ENCODE peak calls at places on chromosomes 6 and 20, in four cellular contexts. D is PC-9, Y is neural progenitor cell, X is endothelial cell of umbilical vein. F is an unnamed sample. For H3K79me2, the result is how much of the 10 kb centered on the place peaks cover.

GRCh38 chr6:170445487-170445886 is 107.6 kb downstream of the PSMB1 start:
- DNase-seq in D (no peak), Y (no peak), X (no peak), F (no peak)

GRCh38 chr6:28988536-28989415 is 16.3 kb downstream of the ZNF311 start:
- DNase-seq in D (peak), Y (peak), X (peak), F (no peak)

GRCh38 chr6:110554441-110554840 is 78.0 kb upstream of the SLC22A16 start:
- DNase-seq in D (no peak), Y (no peak), X (no peak), F (no peak)

GRCh38 chr20:51335329-51335841 is 207.1 kb downstream of the NFATC2 start:
- DNase-seq in D (no peak), Y (no peak), X (no peak), F (no peak)

GRCh38 chr6:52417675-52418111 is 2.4 kb upstream of the EFHC1 start:
- DNase-seq in D (peak), Y (no peak), X (peak), F (no peak)

GRCh38 chr6:127146935-127147334 is 28.5 kb downstream of the RSPO3 start:
- DNase-seq in D (peak), Y (no peak), X (peak), F (no peak)

GRCh38 chr6:110826236-110827129 is 11.2 kb upstream of the CDK19 start:
- DNase-seq in D (peak), Y (no peak), X (no peak), F (no peak)

GRCh38 chr20:37598611-37599342 is 71.1 kb upstream of the BLCAP start:
- DNase-seq in D (no peak), Y (no peak), X (no peak), F (no peak)

GRCh38 chr6:93047033-93047432 is 372.3 kb downstream of the EPHA7 start:
- DNase-seq in D (no peak), Y (peak), X (no peak), F (no peak)

GRCh38 chr6:39876826-39877225 is 57.4 kb downstream of the MOCS1 start:
- DNase-seq in D (no peak), Y (no peak), X (no peak), F (no peak)

GRCh38 chr6:105492706-105493673 is 90.1 kb upstream of the PREP start:
- DNase-seq in D (no peak), Y (no peak), X (peak), F (no peak)

GRCh38 chr6:73823046-73823735 is 127.2 kb downstream of the CD109 start:
- DNase-seq in D (no peak), Y (no peak), X (no peak), F (no peak)

GRCh38 chr6:34514593-34515472 is 41.3 kb downstream of the SPDEF start:
- DNase-seq in D (no peak), Y (peak), X (no peak), F (no peak)

GRCh38 chr6:34061348-34061747 is 84.5 kb downstream of the GRM4 start:
- DNase-seq in D (no peak), Y (no peak), X (no peak), F (no peak)

GRCh38 chr20:62198496-62198895 is 15.7 kb downstream of the MTG2 start:
- DNase-seq in D (no peak), Y (no peak), X (no peak), F (no peak)

GRCh38 chr6:21019614-21020013 is 485.4 kb downstream of the CDKAL1 start:
- DNase-seq in D (no peak), Y (no peak), X (peak), F (no peak)

GRCh38 chr20:9066196-9066595 is 2.7 kb upstream of the PLCB4 start:
- DNase-seq in D (no peak), Y (no peak), X (no peak), F (no peak)

GRCh38 chr20:25033250-25033940 is 24.5 kb downstream of the ACSS1 start:
- DNase-seq in D (no peak), Y (no peak), X (peak), F (no peak)

GRCh38 chr20:46438156-46438750 is 31.8 kb upstream of the ELMO2 start:
- DNase-seq in D (peak), Y (peak), X (peak), F (peak)

GRCh38 chr6:103455275-103455674 is 1404.4 kb downstream of the HACE1 start:
- DNase-seq in D (no peak), Y (no peak), X (no peak), F (no peak)

GRCh38 chr6:87661016-87661415 is 41.0 kb downstream of the AKIRIN2 start:
- DNase-seq in D (no peak), Y (no peak), X (no peak), F (no peak)

GRCh38 chr6:96907498-96907897 is 9.8 kb upstream of the NDUFAF4 start:
- DNase-seq in D (no peak), Y (no peak), X (no peak), F (no peak)

GRCh38 chr20:34629342-34629741 is 47.5 kb downstream of the PIGU start:
- DNase-seq in D (no peak), Y (no peak), X (no peak), F (no peak)

GRCh38 chr6:152897807-152898399 is 84.9 kb downstream of the FBXO5 start:
- DNase-seq in D (peak), Y (peak), X (peak), F (peak)

GRCh38 chr6:26233608-26234420 is 131.2 kb upstream of the BTN3A2 start:
- DNase-seq in D (peak), Y (peak), X (peak), F (peak)

GRCh38 chr20:8777866-8778265 is 291.0 kb upstream of the PLCB4 start:
- DNase-seq in D (no peak), Y (no peak), X (no peak), F (no peak)

GRCh38 chr6:129679758-129680157 is 30.2 kb downstream of the ARHGAP18 start:
- DNase-seq in D (no peak), Y (no peak), X (peak), F (no peak)

GRCh38 chr6:95649451-95649850 is 72.1 kb downstream of the MANEA start:
- DNase-seq in D (no peak), Y (no peak), X (no peak), F (no peak)

GRCh38 chr20:39631557-39631956 is 669.4 kb downstream of the DHX35 start:
- DNase-seq in D (no peak), Y (no peak), X (no peak), F (no peak)

GRCh38 chr20:47905628-47906487 is 120.6 kb upstream of the SULF2 start:
- DNase-seq in D (no peak), Y (no peak), X (no peak), F (peak)

GRCh38 chr6:13985663-13986325 is 61.0 kb downstream of the RNF182 start:
- DNase-seq in D (no peak), Y (no peak), X (no peak), F (no peak)

GRCh38 chr6:25085761-25086160 is 150.0 kb upstream of the RIPOR2 start:
- DNase-seq in D (no peak), Y (no peak), X (peak), F (no peak)

GRCh38 chr6:147782302-147782701 is 273.8 kb downstream of the SAMD5 start:
- DNase-seq in D (no peak), Y (peak), X (peak), F (no peak)

GRCh38 chr20:34069341-34070078 is 42.5 kb downstream of the EIF2S2 start:
- DNase-seq in D (peak), Y (peak), X (peak), F (peak)

GRCh38 chr6:74596586-74596985 is 609.3 kb downstream of the COL12A1 start:
- DNase-seq in D (no peak), Y (no peak), X (no peak), F (no peak)

GRCh38 chr6:2666906-2667575 is 83.7 kb downstream of the MYLK4 start:
- DNase-seq in D (no peak), Y (no peak), X (no peak), F (no peak)

GRCh38 chr6:3740551-3741476 is 10.7 kb downstream of the PXDC1 start:
- DNase-seq in D (no peak), Y (no peak), X (no peak), F (no peak)
- H3K79me2 ChIP-seq in D (under half), Y (under half), X (half or more), F (under half)

GRCh38 chr6:158257425-158257759 is 54.9 kb upstream of the TULP4 start:
- DNase-seq in D (no peak), Y (no peak), X (no peak), F (no peak)

GRCh38 chr6:158262082-158262481 is 50.2 kb upstream of the TULP4 start:
- DNase-seq in D (no peak), Y (no peak), X (no peak), F (no peak)

GRCh38 chr6:158259136-158259535 is 53.1 kb upstream of the TULP4 start:
- DNase-seq in D (no peak), Y (no peak), X (no peak), F (no peak)

GRCh38 chr6:158257781-158258180 is 54.5 kb upstream of the TULP4 start:
- DNase-seq in D (no peak), Y (no peak), X (no peak), F (no peak)

DNA sequence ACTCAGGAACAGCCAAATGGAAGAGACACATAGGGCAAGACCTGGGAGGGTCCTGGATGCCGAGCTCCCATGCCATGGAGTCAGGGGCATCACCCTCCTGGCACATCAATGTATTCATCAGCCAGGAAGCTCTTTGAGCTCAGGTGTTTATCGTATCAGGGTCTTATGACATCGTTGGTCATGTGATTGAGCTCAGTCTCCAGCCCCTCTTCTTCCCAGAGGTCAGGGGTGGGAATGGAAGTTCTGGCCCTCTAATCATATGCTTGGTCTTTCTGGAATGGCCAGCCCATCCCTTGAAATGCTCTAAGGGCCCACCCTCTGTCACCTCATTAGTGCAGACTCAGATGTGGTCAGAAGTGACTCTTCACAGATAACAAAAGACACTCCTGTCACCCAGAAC is 52.4 kb upstream of the TULP4 start:
- DNase-seq in D (no peak), Y (no peak), X (no peak), F (no peak)
- H3K79me2 ChIP-seq in D (under half), Y (half or more), X (under half), F (half or more)

DNA sequence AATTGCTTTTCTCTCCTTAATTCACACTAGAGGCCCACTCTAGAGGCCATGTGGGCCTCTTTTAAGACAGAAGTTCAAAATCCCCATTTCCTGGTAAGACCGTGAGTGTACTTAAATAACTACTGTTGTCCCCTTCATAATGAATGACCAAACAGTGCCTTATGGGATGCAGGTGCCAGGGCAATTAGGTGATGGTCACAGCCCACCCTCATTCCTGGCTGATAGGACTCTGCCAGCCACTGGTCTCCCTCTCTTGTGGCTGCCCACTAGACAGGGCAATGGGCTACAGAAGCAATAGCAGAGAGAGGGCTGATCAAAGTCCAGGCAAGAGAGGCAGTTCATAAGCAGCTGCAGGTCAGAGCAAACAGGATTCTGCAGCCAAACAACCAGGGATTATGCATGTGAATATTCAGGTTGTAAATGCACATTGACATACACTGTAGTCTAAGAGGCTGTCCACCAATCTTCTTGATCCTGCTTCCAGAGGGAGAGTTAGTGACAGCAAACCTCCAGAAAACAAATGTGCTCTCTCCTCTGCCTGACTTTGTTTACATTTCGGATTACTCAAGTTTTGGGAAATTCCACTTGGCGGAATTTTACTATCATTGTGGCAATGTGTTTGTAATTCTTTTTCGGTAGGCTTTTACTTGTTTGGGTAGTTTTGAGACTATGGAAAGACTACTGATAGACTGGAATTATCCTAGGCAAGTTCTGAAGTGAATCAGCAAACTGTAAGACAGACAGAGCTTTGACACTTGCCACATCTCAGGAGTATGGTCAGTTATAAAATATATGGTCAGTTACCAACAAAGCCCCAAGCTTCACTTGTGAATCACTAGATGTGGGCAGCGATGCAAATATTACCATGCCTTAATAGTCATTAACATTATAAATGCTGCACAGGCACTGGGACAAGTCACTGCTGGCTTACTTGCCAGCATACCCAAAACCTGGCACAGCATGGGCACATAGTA is 12.8 kb downstream of the PTPRK start:
- DNase-seq in D (no peak), Y (no peak), X (peak), F (no peak)
- H3K79me2 ChIP-seq in D (half or more), Y (half or more), X (half or more), F (under half)

GRCh38 chr6:7786206-7786605 is 60.3 kb downstream of the BMP6 start:
- DNase-seq in D (no peak), Y (no peak), X (no peak), F (no peak)
- H3K79me2 ChIP-seq in D (under half), Y (under half), X (half or more), F (under half)

DNA sequence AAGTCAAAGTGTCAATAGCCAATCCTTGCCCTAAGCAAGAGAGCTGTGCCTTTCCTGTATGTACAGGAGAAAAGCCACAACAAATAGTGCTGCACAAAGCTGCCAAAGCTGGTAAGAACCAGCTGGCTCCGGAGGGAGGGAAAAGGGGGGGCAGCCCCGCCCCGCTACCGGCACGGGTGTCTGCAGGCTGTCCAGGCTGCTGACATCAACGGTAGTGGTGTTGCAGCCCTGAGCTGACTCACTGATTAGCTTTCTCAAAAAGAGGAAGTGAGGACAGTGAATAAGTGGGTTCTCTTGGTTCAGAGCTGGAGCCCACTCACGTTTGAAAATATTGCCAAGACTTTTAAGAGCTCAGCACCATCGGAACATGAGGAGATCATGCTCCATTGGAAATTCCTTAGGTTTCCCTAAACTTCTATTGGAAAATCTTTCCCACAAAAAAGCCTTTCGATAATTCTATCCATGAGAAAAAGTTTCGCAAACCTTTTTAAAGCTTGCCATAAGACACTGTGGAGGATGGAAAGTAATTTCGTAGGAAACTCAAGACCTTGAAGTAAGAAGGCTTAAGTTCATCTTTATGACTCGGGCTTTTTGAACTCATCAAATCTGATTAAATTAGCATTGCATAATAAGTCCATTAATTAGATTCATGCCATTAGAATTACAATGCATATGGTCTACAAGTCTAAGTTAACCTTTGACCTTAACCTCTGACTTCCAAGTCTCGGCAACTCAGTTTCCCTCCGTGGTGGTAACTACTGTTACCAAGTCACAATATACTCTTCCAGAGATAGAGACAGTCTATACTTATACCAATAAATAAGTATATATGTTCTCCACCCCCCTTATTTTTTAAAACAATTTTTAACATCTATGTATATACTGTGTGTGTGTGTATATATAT is 67.0 kb downstream of the TNFRSF21 start:
- DNase-seq in D (peak), Y (peak), X (peak), F (peak)
- H3K79me2 ChIP-seq in D (half or more), Y (under half), X (under half), F (under half)

GRCh38 chr20:36579996-36580545 is 6.7 kb downstream of the TGIF2 start:
- DNase-seq in D (no peak), Y (no peak), X (peak), F (no peak)
- H3K79me2 ChIP-seq in D (under half), Y (half or more), X (under half), F (half or more)

DNA sequence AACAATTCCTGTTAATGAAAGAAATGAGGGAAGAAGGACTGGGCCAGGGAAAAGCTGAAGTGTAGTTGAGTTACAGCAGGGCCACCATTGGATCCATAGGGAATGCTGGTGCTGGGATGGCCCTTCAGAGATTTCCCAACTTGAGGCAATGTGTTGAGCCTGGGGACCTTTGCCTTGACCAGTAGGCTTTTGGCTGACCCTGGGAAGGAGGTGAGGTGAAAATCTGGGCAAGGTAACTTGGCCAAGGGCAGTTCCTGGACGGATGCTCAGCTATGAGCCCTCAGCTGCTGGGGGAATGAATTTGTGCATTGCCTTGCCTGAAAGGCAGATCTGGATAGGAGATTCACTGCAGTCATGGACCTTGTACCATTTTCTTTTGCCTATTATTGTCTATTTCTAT is 20.4 kb downstream of the UTRN start:
- DNase-seq in D (no peak), Y (no peak), X (no peak), F (no peak)
- H3K79me2 ChIP-seq in D (under half), Y (under half), X (under half), F (under half)